ENCODE peak calls at places on chromosomes 6 and 20, in nine cellular contexts. S is naive thymus-derived CD4-positive, alpha-beta T cell; Z is PC-9; E is SJSA1; R is BE2C; Y is IMR-90; K is cardiac muscle cell; M is GM23338; V is transverse colon. Q is an unnamed sample.

GRCh38 chr6:108114861-108115597 is 40.5 kb upstream of the OSTM1 start:
- DNase-seq in S (peak; percentile 9), Z (no peak), E (peak; percentile 43), R (peak; percentile 73), Y (peak; percentile 55), K (peak; percentile 90), M (peak; percentile 87), V (peak; percentile 31), Q (no peak)

GRCh38 chr6:54037277-54037779 is 73.9 kb upstream of the MLIP start:
- DNase-seq in S (no peak), Z (no peak), E (no peak), R (no peak), Y (peak; percentile 57), K (no peak), M (no peak), V (no peak), Q (no peak)

GRCh38 chr6:47592466-47592865 is 105.9 kb upstream of the ADGRF4 start:
- DNase-seq in S (no peak), Z (no peak), E (no peak), R (no peak), Y (no peak), K (no peak), M (peak; percentile 54), V (no peak), Q (peak; percentile 50)

GRCh38 chr6:22925304-22925835 is 356.0 kb downstream of the HDGFL1 start:
- DNase-seq in S (no peak), Z (no peak), E (no peak), R (no peak), Y (no peak), K (no peak), M (no peak), V (no peak), Q (no peak)

GRCh38 chr6:79705456-79705995 is 74.4 kb downstream of the SH3BGRL2 start:
- DNase-seq in S (no peak), Z (no peak), E (no peak), R (no peak), Y (no peak), K (no peak), M (no peak), V (no peak), Q (no peak)

GRCh38 chr6:165920896-165921671 is 246.6 kb downstream of the TBXT start:
- DNase-seq in S (no peak), Z (no peak), E (no peak), R (no peak), Y (peak; percentile 72), K (peak; percentile 16), M (no peak), V (no peak), Q (no peak)

GRCh38 chr20:63189322-63189642 is 26.6 kb downstream of the YTHDF1 start:
- DNase-seq in S (no peak), Z (no peak), E (no peak), R (no peak), Y (no peak), K (no peak), M (no peak), V (no peak), Q (no peak)

GRCh38 chr6:125945378-125946141 is 11.0 kb upstream of the HINT3 start:
- DNase-seq in S (no peak), Z (peak; percentile 84), E (no peak), R (no peak), Y (peak; percentile 82), K (peak; percentile 75), M (no peak), V (no peak), Q (no peak)

GRCh38 chr6:42781811-42782688 is at the start of gene BICRAL:
- DNase-seq in S (peak; percentile 82), Z (peak; percentile 72), E (peak; percentile 86), R (peak; percentile 72), Y (peak; percentile 83), K (peak; percentile 89), M (peak; percentile 71), V (peak; percentile 62), Q (peak; percentile 84)

GRCh38 chr6:145332001-145332400 is 403.3 kb downstream of the EPM2A start:
- DNase-seq in S (no peak), Z (no peak), E (no peak), R (no peak), Y (no peak), K (no peak), M (peak; percentile 51), V (no peak), Q (peak; percentile 96)

GRCh38 chr20:42646250-42646649 is 543.5 kb downstream of the PTPRT start:
- DNase-seq in S (no peak), Z (no peak), E (no peak), R (no peak), Y (no peak), K (no peak), M (no peak), V (no peak), Q (no peak)

GRCh38 chr20:45611054-45611453 is 18.5 kb upstream of the WFDC10A start:
- DNase-seq in S (no peak), Z (no peak), E (no peak), R (no peak), Y (peak; percentile 75), K (peak; percentile 78), M (no peak), V (no peak), Q (no peak)

GRCh38 chr6:117352466-117353081 is 73.2 kb downstream of the ROS1 start:
- DNase-seq in S (no peak), Z (no peak), E (no peak), R (no peak), Y (peak; percentile 16), K (peak; percentile 43), M (peak; percentile 53), V (no peak), Q (peak; percentile 15)

GRCh38 chr20:35616465-35617396 is 1.1 kb downstream of the SPAG4 start:
- DNase-seq in S (no peak), Z (peak; percentile 97), E (peak; percentile 19), R (peak; percentile 93), Y (peak; percentile 99), K (peak; percentile 94), M (peak; percentile 100), V (peak; percentile 93), Q (peak; percentile 95)

GRCh38 chr20:2699775-2700413 is 7.3 kb downstream of the EBF4 start:
- DNase-seq in S (no peak), Z (no peak), E (no peak), R (no peak), Y (no peak), K (no peak), M (peak; percentile 27), V (no peak), Q (no peak)

GRCh38 chr6:37704066-37704465 is 6.4 kb upstream of the MDGA1 start:
- DNase-seq in S (no peak), Z (no peak), E (no peak), R (no peak), Y (no peak), K (no peak), M (no peak), V (no peak), Q (no peak)
- H3K27me3 ChIP-seq in S (no peaks in the 10 kb centered on the region), Z (peaks cover 15% of the 10 kb centered on the region), E (peaks cover 1% of the 10 kb centered on the region), R (no peaks in the 10 kb centered on the region), Y (peaks cover 1% of the 10 kb centered on the region), K (peaks cover 25% of the 10 kb centered on the region), M (peaks cover 76% of the 10 kb centered on the region), V (peaks cover 11% of the 10 kb centered on the region), Q (peaks cover 4% of the 10 kb centered on the region)

GRCh38 chr6:496649-497048 is 105.1 kb downstream of the IRF4 start:
- DNase-seq in S (no peak), Z (no peak), E (no peak), R (no peak), Y (no peak), K (no peak), M (no peak), V (no peak), Q (no peak)
- H3K4me1 ChIP-seq in S (peaks cover 54% of the 10 kb centered on the region), Z (no peaks in the 10 kb centered on the region), E (no peaks in the 10 kb centered on the region), R (no peaks in the 10 kb centered on the region), Y (no peaks in the 10 kb centered on the region), K (no peaks in the 10 kb centered on the region), M (no peaks in the 10 kb centered on the region), V (no peaks in the 10 kb centered on the region), Q (no peaks in the 10 kb centered on the region)

DNA sequence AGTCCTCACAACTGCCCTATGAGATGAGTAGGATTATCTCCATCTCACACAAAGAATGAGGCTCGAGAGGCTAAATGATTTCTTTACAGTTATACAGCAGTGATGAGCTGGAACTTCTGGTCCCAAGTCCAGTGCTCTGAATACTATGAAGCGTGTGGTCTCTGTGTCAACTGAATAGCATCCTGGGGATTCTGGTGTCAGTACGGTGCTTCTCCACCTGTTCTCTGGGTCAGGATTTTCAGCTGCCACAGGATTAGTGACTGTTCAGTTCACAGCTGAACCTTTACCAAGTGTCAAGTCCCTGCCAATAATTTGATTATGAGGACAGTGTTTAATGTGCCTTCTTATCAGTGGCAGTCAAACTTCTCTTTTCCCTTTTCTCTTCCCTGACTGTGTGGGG is 5.2 kb upstream of the MAFB start:
- DNase-seq in S (no peak), Z (no peak), E (no peak), R (no peak), Y (no peak), K (no peak), M (no peak), V (no peak), Q (no peak)
- H3K27me3 ChIP-seq in S (peaks cover 4% of the 10 kb centered on the region), Z (peaks cover 60% of the 10 kb centered on the region), E (no peaks in the 10 kb centered on the region), R (peaks cover 14% of the 10 kb centered on the region), Y (peaks cover 51% of the 10 kb centered on the region), K (peaks cover 92% of the 10 kb centered on the region), M (peaks cover 97% of the 10 kb centered on the region), V (peaks cover 75% of the 10 kb centered on the region), Q (peaks cover 37% of the 10 kb centered on the region)

GRCh38 chr20:48791014-48791413 is 36.8 kb downstream of the PREX1 start:
- DNase-seq in S (no peak), Z (peak; percentile 25), E (no peak), R (no peak), Y (no peak), K (peak; percentile 21), M (no peak), V (no peak), Q (no peak)

GRCh38 chr20:48788486-48789072 is 39.2 kb downstream of the PREX1 start:
- DNase-seq in S (no peak), Z (peak; percentile 19), E (no peak), R (no peak), Y (no peak), K (no peak), M (no peak), V (peak; percentile 42), Q (no peak)

GRCh38 chr20:48789185-48789668 is 38.6 kb downstream of the PREX1 start:
- DNase-seq in S (no peak), Z (no peak), E (no peak), R (no peak), Y (no peak), K (no peak), M (no peak), V (no peak), Q (no peak)

GRCh38 chr20:48791666-48792071 is 36.1 kb downstream of the PREX1 start:
- DNase-seq in S (no peak), Z (peak; percentile 21), E (peak; percentile 14), R (no peak), Y (peak; percentile 32), K (peak; percentile 83), M (no peak), V (no peak), Q (no peak)

DNA sequence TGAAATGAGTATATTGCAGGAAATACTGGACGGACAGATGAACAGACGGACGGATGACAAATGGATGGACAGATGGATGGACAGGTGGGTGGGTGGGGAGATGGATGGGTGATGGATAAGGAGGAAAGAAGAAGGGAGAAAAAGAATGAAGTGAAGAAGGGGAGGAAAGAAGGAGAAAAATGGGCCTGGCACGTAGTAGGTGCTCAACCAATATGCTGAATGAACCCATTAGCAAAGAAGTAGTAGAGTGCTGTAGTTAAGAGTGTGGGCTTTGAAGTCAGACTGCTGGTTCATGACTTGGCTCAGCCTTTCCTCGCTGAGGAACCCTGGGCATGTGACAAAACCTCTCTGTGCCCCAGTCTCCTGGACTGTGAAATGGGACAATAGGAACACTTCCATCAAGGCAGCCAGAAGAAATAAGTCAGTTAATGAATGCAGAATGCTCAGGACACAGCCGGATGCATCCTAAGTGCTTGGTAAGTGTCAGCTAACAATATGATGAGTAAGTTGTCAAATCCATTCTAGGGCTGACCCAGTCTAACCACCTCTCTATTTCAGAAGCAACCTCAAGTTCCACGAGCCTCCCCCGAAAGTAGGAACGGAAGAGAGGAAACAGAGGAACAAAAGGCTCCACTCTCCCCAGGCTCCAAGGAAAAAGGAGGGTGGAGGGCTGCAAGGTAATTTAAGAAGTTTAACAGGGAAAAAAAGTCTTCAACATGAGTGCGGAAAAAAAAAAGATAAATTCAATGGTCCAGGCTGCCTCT is 37.8 kb downstream of the PREX1 start:
- DNase-seq in S (no peak), Z (peak; percentile 29), E (no peak), R (no peak), Y (no peak), K (no peak), M (no peak), V (no peak), Q (no peak)
- H3K4me1 ChIP-seq in S (peaks cover 55% of the 10 kb centered on the region), Z (peaks cover 3% of the 10 kb centered on the region), E (peaks cover 33% of the 10 kb centered on the region), R (no peaks in the 10 kb centered on the region), Y (peaks cover 2% of the 10 kb centered on the region), K (peaks cover 5% of the 10 kb centered on the region), M (peaks cover 8% of the 10 kb centered on the region), V (peaks cover 33% of the 10 kb centered on the region), Q (no peaks in the 10 kb centered on the region)

Q was measured in HAP-1.